ENCODE peak calls at places on chromosomes 16 and 17, in four cellular contexts. M is AG09309, B is lower lobe of right lung, H is cardiac fibroblast. P is an unnamed sample.

GRCh38 chr16:48212033-48212432 is 32.1 kb upstream of the LONP2 start:
- DNase-seq in M (no peak), B (no peak), H (no peak), P (no peak)

GRCh38 chr16:57572978-57573733 is 30.7 kb downstream of the ADGRG5 start:
- DNase-seq in M (no peak), B (no peak), H (no peak), P (no peak)

GRCh38 chr17:31487648-31488263 is 96.3 kb downstream of the RAB11FIP4 start:
- DNase-seq in M (no peak), B (peak), H (peak), P (no peak)

GRCh38 chr17:2996208-2996855 is 67.1 kb downstream of the OR1D5 start:
- DNase-seq in M (no peak), B (no peak), H (peak), P (no peak)

GRCh38 chr16:88917146-88917914 is 50.9 kb upstream of the PABPN1L start:
- DNase-seq in M (no peak), B (no peak), H (no peak), P (no peak)

GRCh38 chr17:54948380-54948779 is 20.1 kb downstream of the COX11 start:
- DNase-seq in M (peak), B (no peak), H (peak), P (peak)

GRCh38 chr17:16442594-16443389 is 27.4 kb downstream of the TRPV2 start:
- DNase-seq in M (no peak), B (no peak), H (no peak), P (no peak)

GRCh38 chr17:2723505-2723996 is 12.0 kb upstream of the CLUH start:
- DNase-seq in M (no peak), B (no peak), H (no peak), P (no peak)

GRCh38 chr16:89893642-89894548 is 20.5 kb downstream of the TCF25 start:
- DNase-seq in M (no peak), B (no peak), H (no peak), P (no peak)

GRCh38 chr17:65102788-65103187 is 34.4 kb upstream of the RGS9 start:
- DNase-seq in M (no peak), B (no peak), H (peak), P (no peak)

GRCh38 chr17:11204991-11205390 is 36.0 kb upstream of the SHISA6 start:
- DNase-seq in M (no peak), B (no peak), H (no peak), P (no peak)

GRCh38 chr17:77471984-77472836 is 331.4 kb downstream of the SEC14L1 start:
- DNase-seq in M (no peak), B (peak), H (peak), P (no peak)

GRCh38 chr17:66525338-66525737 is 222.9 kb downstream of the PRKCA start:
- DNase-seq in M (no peak), B (no peak), H (no peak), P (no peak)

GRCh38 chr17:82858376-82859126 is 18.7 kb upstream of the ZNF750 start:
- DNase-seq in M (no peak), B (no peak), H (no peak), P (no peak)

GRCh38 chr17:78034429-78035091 is 76.1 kb downstream of the TNRC6C start:
- DNase-seq in M (no peak), B (no peak), H (peak), P (peak)

GRCh38 chr17:33725675-33726271 is 432.7 kb upstream of the ASIC2 start:
- DNase-seq in M (no peak), B (peak), H (peak), P (no peak)

GRCh38 chr17:39461911-39462641 is 790 bp downstream of the CDK12 start:
- DNase-seq in M (no peak), B (no peak), H (no peak), P (no peak)

GRCh38 chr17:15973016-15973415 is 26.5 kb downstream of the ZSWIM7 start:
- DNase-seq in M (no peak), B (no peak), H (no peak), P (no peak)

GRCh38 chr17:27203241-27203640 is 90.7 kb upstream of the WSB1 start:
- DNase-seq in M (no peak), B (no peak), H (no peak), P (no peak)

GRCh38 chr17:28480278-28480677 is 6.8 kb downstream of the SLC13A2 start:
- DNase-seq in M (no peak), B (no peak), H (no peak), P (no peak)

GRCh38 chr16:2838928-2839327 is 8.8 kb downstream of the ZG16B start:
- DNase-seq in M (peak), B (peak), H (peak), P (no peak)

GRCh38 chr16:66414891-66415290 is 12.2 kb upstream of the BEAN1 start:
- DNase-seq in M (no peak), B (no peak), H (no peak), P (no peak)

GRCh38 chr16:12971216-12971615 is 69.8 kb downstream of the SHISA9 start:
- DNase-seq in M (no peak), B (no peak), H (no peak), P (peak)

GRCh38 chr16:24544640-24545039 is 5.3 kb downstream of the RBBP6 start:
- DNase-seq in M (no peak), B (no peak), H (no peak), P (no peak)

GRCh38 chr17:27109346-27109745 is 184.6 kb upstream of the WSB1 start:
- DNase-seq in M (no peak), B (no peak), H (no peak), P (no peak)

GRCh38 chr17:182164-182751 is 808 bp upstream of the DOC2B start:
- DNase-seq in M (no peak), B (peak), H (no peak), P (no peak)

GRCh38 chr16:54093281-54093680 is 193.3 kb downstream of the IRX3 start:
- DNase-seq in M (no peak), B (no peak), H (no peak), P (no peak)

GRCh38 chr16:86085161-86085611 is 186.2 kb downstream of the IRF8 start:
- DNase-seq in M (no peak), B (no peak), H (no peak), P (no peak)

GRCh38 chr16:68416057-68417046 is 32.0 kb downstream of the SMPD3 start:
- DNase-seq in M (no peak), B (no peak), H (no peak), P (no peak)
- H3K4me3 ChIP-seq in M (no peak), B (no peak), H (no peak), P (no peak)

DNA sequence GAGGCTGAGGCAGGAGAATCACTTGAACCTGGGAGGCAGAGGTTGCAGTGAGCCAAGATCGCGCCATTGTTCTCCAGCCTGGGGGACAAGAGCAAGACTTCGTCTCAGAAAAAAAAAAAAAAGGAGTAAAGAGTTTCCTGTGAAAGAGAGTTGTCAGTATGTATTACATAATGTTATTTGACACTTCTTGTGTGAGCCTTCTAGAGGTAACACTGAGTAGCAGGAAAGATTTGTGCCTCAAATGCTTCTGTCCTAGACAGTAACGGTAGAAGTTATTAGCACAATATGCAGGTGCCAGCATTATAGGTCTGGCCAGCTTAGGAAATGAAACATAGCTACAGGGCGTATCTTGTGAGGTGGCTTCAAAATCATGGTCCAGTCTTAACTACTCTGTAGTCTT is 6.2 kb downstream of the RPS6KB1 start:
- DNase-seq in M (no peak), B (no peak), H (peak), P (no peak)
- TF ChIP-seq CTCF in M (no peak), B (peak), H (no peak), P (no peak)

GRCh38 chr17:44689492-44690217 is at the start of gene CCDC43:
- DNase-seq in M (peak), B (peak), H (peak), P (peak)
- H3K4me3 ChIP-seq in M (peak), B (peak), H (peak), P (peak)

GRCh38 chr16:11871193-11871592 is 19.9 kb upstream of the RSL1D1 start:
- DNase-seq in M (no peak), B (no peak), H (peak), P (no peak)
- TF ChIP-seq CTCF in M (peak), B (no peak), H (peak), P (peak)

GRCh38 chr16:49462989-49463371 is 89.4 kb downstream of the C16orf78 start:
- DNase-seq in M (no peak), B (no peak), H (no peak), P (no peak)

GRCh38 chr16:49462356-49462988 is 88.9 kb downstream of the C16orf78 start:
- DNase-seq in M (no peak), B (no peak), H (no peak), P (no peak)

GRCh38 chr16:49464877-49465504 is 91.4 kb downstream of the C16orf78 start:
- DNase-seq in M (no peak), B (peak), H (no peak), P (no peak)

GRCh38 chr16:49464093-49464492 is 90.5 kb downstream of the C16orf78 start:
- DNase-seq in M (no peak), B (no peak), H (no peak), P (no peak)

DNA sequence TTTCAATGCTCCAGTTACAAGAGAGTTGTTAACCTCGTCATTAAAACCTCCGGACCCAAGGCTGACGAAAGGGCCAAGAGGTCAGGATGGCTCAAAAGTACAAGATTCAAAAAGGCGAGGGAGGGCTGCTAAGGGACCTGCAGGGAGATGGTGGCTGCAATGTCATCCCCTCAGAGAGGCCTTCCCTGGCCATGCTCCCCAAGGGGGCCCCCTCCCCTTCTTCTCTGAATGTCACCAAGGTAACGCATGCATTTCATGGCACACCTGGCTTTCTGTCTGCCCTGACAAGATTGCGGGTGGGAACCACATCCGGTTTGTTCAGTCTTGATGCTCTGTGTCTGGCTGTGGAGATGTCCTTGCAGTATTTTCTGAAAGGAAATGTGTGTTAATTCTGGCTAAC is 89.9 kb downstream of the C16orf78 start:
- DNase-seq in M (no peak), B (no peak), H (no peak), P (no peak)
- H3K4me3 ChIP-seq in M (no peak), B (no peak), H (no peak), P (no peak)

DNA sequence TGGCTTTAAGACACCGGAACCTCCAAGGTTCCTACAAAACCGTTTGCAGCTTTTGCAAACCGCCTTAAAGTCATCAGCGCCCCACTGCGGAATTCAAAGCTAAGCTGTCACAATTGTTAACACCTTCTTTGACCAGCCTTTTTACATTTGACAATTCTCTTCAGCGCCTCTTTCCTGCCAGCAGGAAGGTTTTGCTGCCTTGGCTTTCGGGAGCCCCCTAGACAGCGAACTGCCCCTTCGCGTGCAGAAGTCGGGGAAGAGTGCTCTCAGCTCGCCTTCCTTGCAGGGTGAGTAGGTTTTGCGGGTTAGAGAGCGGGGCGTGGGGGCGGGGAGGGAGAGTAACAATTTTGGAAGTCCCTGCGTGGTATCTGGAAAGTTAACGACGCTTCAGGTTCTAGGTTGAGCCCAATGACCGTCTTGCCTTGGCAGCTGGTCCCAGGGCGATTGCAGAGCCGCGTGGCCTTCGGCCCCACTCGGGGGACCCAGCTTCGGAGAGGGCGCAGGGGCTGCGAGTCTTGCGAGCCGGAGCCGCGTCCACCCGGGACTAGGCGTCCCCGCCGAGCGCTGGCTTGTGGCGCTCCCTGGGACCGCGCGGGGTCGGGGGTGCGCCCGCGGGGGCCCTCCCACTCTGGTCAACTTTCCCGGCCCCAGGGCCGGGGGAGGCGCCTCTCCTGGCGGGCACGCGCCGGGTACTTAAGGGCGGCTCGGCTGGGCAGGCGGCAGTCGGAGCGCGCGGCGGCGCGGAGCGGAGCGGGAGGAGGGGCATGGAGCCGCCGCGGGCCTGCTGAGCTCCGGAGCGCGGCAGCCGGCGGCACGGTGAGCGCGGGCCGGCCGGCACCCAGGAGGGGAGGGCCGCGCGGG is at the start of gene HAS3:
- DNase-seq in M (peak), B (peak), H (peak), P (peak)
- TF ChIP-seq CTCF in M (peak), B (peak), H (peak), P (peak)